ENCODE peak calls at places on chromosomes 2 and 18, in five cellular contexts. One of them, this sample, is unnamed.
A peak's percentile ranks its signal among the peaks of the same experiment; 100 is the strongest.

GRCh38 chr2:8487461-8487932 is 194.4 kb upstream of the ID2 start:
- DNase-seq in uterus: no peak
- DNase-seq in dorsolateral prefrontal cortex: no peak
- DNase-seq in WERI-Rb-1: no peak
- DNase-seq in left lung: no peak
- DNase-seq in this sample: peak; percentile 36

GRCh38 chr2:70145851-70146739 is 44.7 kb downstream of the C2orf42 start:
- DNase-seq in WERI-Rb-1: no peak
- DNase-seq in left lung: no peak
- DNase-seq in uterus: no peak
- DNase-seq in dorsolateral prefrontal cortex: no peak
- DNase-seq in this sample: no peak

GRCh38 chr18:75160315-75160714 is 48.6 kb downstream of the PTGR3 start:
- DNase-seq in dorsolateral prefrontal cortex: no peak
- DNase-seq in left lung: no peak
- DNase-seq in WERI-Rb-1: no peak
- DNase-seq in uterus: no peak
- DNase-seq in this sample: no peak

GRCh38 chr2:148642891-148643416 is 1.6 kb upstream of the EPC2 start:
- DNase-seq in uterus: no peak
- DNase-seq in left lung: no peak
- DNase-seq in dorsolateral prefrontal cortex: no peak
- DNase-seq in WERI-Rb-1: no peak
- DNase-seq in this sample: no peak

GRCh38 chr2:73272270-73272669 is 12.0 kb downstream of the FBXO41 start:
- DNase-seq in dorsolateral prefrontal cortex: no peak
- DNase-seq in WERI-Rb-1: peak; percentile 34
- DNase-seq in uterus: no peak
- DNase-seq in left lung: no peak
- DNase-seq in this sample: no peak

GRCh38 chr2:6874032-6874431 is 3.5 kb upstream of the RSAD2 start:
- DNase-seq in left lung: no peak
- DNase-seq in uterus: no peak
- DNase-seq in dorsolateral prefrontal cortex: no peak
- DNase-seq in WERI-Rb-1: no peak
- DNase-seq in this sample: no peak

GRCh38 chr2:196546151-196546919 is 93.2 kb upstream of the CCDC150 start:
- DNase-seq in WERI-Rb-1: no peak
- DNase-seq in left lung: no peak
- DNase-seq in uterus: no peak
- DNase-seq in dorsolateral prefrontal cortex: no peak
- DNase-seq in this sample: no peak

GRCh38 chr2:101844055-101844635 is 146.6 kb downstream of the MAP4K4 start:
- DNase-seq in uterus: no peak
- DNase-seq in left lung: no peak
- DNase-seq in dorsolateral prefrontal cortex: no peak
- DNase-seq in WERI-Rb-1: no peak
- DNase-seq in this sample: no peak

GRCh38 chr2:146532748-146533147 is 1312.1 kb upstream of the ACVR2A start:
- DNase-seq in dorsolateral prefrontal cortex: no peak
- DNase-seq in uterus: no peak
- DNase-seq in WERI-Rb-1: peak; percentile 22
- DNase-seq in left lung: no peak
- DNase-seq in this sample: no peak

GRCh38 chr2:150939087-150939486 is 322.6 kb downstream of the RBM43 start:
- DNase-seq in uterus: no peak
- DNase-seq in left lung: no peak
- DNase-seq in WERI-Rb-1: no peak
- DNase-seq in dorsolateral prefrontal cortex: no peak
- DNase-seq in this sample: no peak

GRCh38 chr18:21115519-21116411 is 4.2 kb upstream of the ROCK1 start:
- DNase-seq in uterus: no peak
- DNase-seq in WERI-Rb-1: no peak
- DNase-seq in dorsolateral prefrontal cortex: no peak
- DNase-seq in left lung: no peak
- DNase-seq in this sample: no peak

GRCh38 chr2:168640039-168640438 is 162.4 kb upstream of the NOSTRIN start:
- DNase-seq in dorsolateral prefrontal cortex: no peak
- DNase-seq in left lung: no peak
- DNase-seq in WERI-Rb-1: no peak
- DNase-seq in uterus: no peak
- DNase-seq in this sample: no peak

GRCh38 chr2:168645696-168646095 is 156.7 kb upstream of the NOSTRIN start:
- DNase-seq in left lung: no peak
- DNase-seq in dorsolateral prefrontal cortex: no peak
- DNase-seq in WERI-Rb-1: no peak
- DNase-seq in uterus: no peak
- DNase-seq in this sample: no peak

GRCh38 chr2:168642873-168643272 is 159.6 kb upstream of the NOSTRIN start:
- DNase-seq in dorsolateral prefrontal cortex: no peak
- DNase-seq in left lung: no peak
- DNase-seq in uterus: no peak
- DNase-seq in WERI-Rb-1: no peak
- DNase-seq in this sample: no peak

GRCh38 chr2:168641636-168642035 is 160.8 kb upstream of the NOSTRIN start:
- DNase-seq in left lung: no peak
- DNase-seq in dorsolateral prefrontal cortex: no peak
- DNase-seq in uterus: no peak
- DNase-seq in WERI-Rb-1: no peak
- DNase-seq in this sample: no peak

GRCh38 chr2:168643979-168644378 is 158.5 kb upstream of the NOSTRIN start:
- DNase-seq in uterus: no peak
- DNase-seq in WERI-Rb-1: no peak
- DNase-seq in dorsolateral prefrontal cortex: no peak
- DNase-seq in left lung: no peak
- DNase-seq in this sample: no peak
- H3K27ac ChIP-seq in uterus: no peak overlapping the region
- H3K27ac ChIP-seq in WERI-Rb-1: no peak overlapping the region
- H3K27ac ChIP-seq in dorsolateral prefrontal cortex: no peak overlapping the region
- H3K27ac ChIP-seq in left lung: no peak overlapping the region
- H3K27ac ChIP-seq in this sample: no peak overlapping the region

GRCh38 chr18:22557160-22557941 is 139.6 kb upstream of the CTAGE1 start:
- DNase-seq in uterus: no peak
- DNase-seq in WERI-Rb-1: no peak
- DNase-seq in left lung: no peak
- DNase-seq in dorsolateral prefrontal cortex: no peak
- DNase-seq in this sample: no peak
- H3K27me3 ChIP-seq in uterus: no peaks in the 10 kb centered on the region
- H3K27me3 ChIP-seq in WERI-Rb-1: peaks cover 81% of the 10 kb centered on the region
- H3K27me3 ChIP-seq in left lung: peaks cover 49% of the 10 kb centered on the region
- H3K27me3 ChIP-seq in dorsolateral prefrontal cortex: peaks cover 32% of the 10 kb centered on the region
- H3K27me3 ChIP-seq in this sample: peaks cover 6% of the 10 kb centered on the region

GRCh38 chr2:217856871-217857270 is 145.9 kb downstream of the TNS1 start:
- DNase-seq in left lung: no peak
- DNase-seq in dorsolateral prefrontal cortex: no peak
- DNase-seq in WERI-Rb-1: no peak
- DNase-seq in uterus: no peak
- DNase-seq in this sample: no peak
- H3K4me3 ChIP-seq in left lung: no peak overlapping the region
- H3K4me3 ChIP-seq in dorsolateral prefrontal cortex: peak overlapping the region; percentile 54
- H3K4me3 ChIP-seq in WERI-Rb-1: no peak overlapping the region
- H3K4me3 ChIP-seq in uterus: no peak overlapping the region
- H3K4me3 ChIP-seq in this sample: no peak overlapping the region

GRCh38 chr2:238422940-238423339 is 3.8 kb upstream of the ASB1 start:
- DNase-seq in WERI-Rb-1: no peak
- DNase-seq in uterus: no peak
- DNase-seq in left lung: peak; percentile 29
- DNase-seq in dorsolateral prefrontal cortex: no peak
- DNase-seq in this sample: no peak

GRCh38 chr2:238423561-238424312 is 3.0 kb upstream of the ASB1 start:
- DNase-seq in dorsolateral prefrontal cortex: no peak
- DNase-seq in WERI-Rb-1: no peak
- DNase-seq in uterus: no peak
- DNase-seq in left lung: peak; percentile 27
- DNase-seq in this sample: no peak

GRCh38 chr2:238425979-238426567 is 654 bp upstream of the ASB1 start:
- DNase-seq in dorsolateral prefrontal cortex: no peak
- DNase-seq in uterus: no peak
- DNase-seq in WERI-Rb-1: peak; percentile 64
- DNase-seq in left lung: peak; percentile 40
- DNase-seq in this sample: no peak

GRCh38 chr2:238425505-238425978 is 1.2 kb upstream of the ASB1 start:
- DNase-seq in WERI-Rb-1: no peak
- DNase-seq in left lung: no peak
- DNase-seq in uterus: no peak
- DNase-seq in dorsolateral prefrontal cortex: no peak
- DNase-seq in this sample: no peak

GRCh38 chr2:238424313-238424700 is 2.4 kb upstream of the ASB1 start:
- DNase-seq in WERI-Rb-1: no peak
- DNase-seq in uterus: no peak
- DNase-seq in dorsolateral prefrontal cortex: no peak
- DNase-seq in left lung: peak; percentile 37
- DNase-seq in this sample: no peak
- H3K27ac ChIP-seq in WERI-Rb-1: no peak overlapping the region
- H3K27ac ChIP-seq in uterus: no peak overlapping the region
- H3K27ac ChIP-seq in dorsolateral prefrontal cortex: no peak overlapping the region
- H3K27ac ChIP-seq in left lung: no peak overlapping the region
- H3K27ac ChIP-seq in this sample: no peak overlapping the region

GRCh38 chr18:13392899-13393298 is 174.3 kb downstream of the LDLRAD4 start:
- DNase-seq in WERI-Rb-1: no peak
- DNase-seq in dorsolateral prefrontal cortex: no peak
- DNase-seq in uterus: no peak
- DNase-seq in left lung: no peak
- DNase-seq in this sample: no peak
- H3K27me3 ChIP-seq in WERI-Rb-1: no peaks in the 10 kb centered on the region
- H3K27me3 ChIP-seq in dorsolateral prefrontal cortex: no peaks in the 10 kb centered on the region
- H3K27me3 ChIP-seq in uterus: no peaks in the 10 kb centered on the region
- H3K27me3 ChIP-seq in left lung: no peaks in the 10 kb centered on the region
- H3K27me3 ChIP-seq in this sample: no peaks in the 10 kb centered on the region

This sample was measured in effector memory CD4-positive, alpha-beta T cell.